ENCODE peak calls at places on chromosomes 2 and 18, in eight cellular contexts. One of them, this sample, is unnamed.

GRCh38 chr2:42951263-42951938 is 159.0 kb upstream of the HAAO start:
- DNase-seq in ACHN: no peak
- DNase-seq in activated naive CD8-positive, alpha-beta T cell treated with anti-CD3 and anti-CD28 coated beads for 36 hours: no peak
- DNase-seq in effector memory CD4-positive, alpha-beta T cell: no peak
- DNase-seq in RWPE1: no peak
- DNase-seq in activated T-helper 1 cell treated with anti-CD3 and anti-CD28 coated beads, Interleukin-12 subunit alpha, Interleukin-12 subunit beta, Interleukin-2, Interleukin-4 antibody, amounts not matched to agents 30 ng/mL and 10 ng/mL and 1 ng/mL, durations not matched to agents 14 hours and 24 hours and 36 hours: no peak
- DNase-seq in activated CD4-positive, alpha-beta T cell treated with anti-CD3 and anti-CD28 coated beads, Interleukin-2, amount 10 ng/mL, durations not matched to agents 7 days and 5 days: no peak
- DNase-seq in amniotic epithelial cell: no peak
- DNase-seq in this sample: no peak

GRCh38 chr2:106960633-106961205 is 74.8 kb upstream of the ST6GAL2 start:
- DNase-seq in ACHN: no peak
- DNase-seq in activated naive CD8-positive, alpha-beta T cell treated with anti-CD3 and anti-CD28 coated beads for 36 hours: no peak
- DNase-seq in effector memory CD4-positive, alpha-beta T cell: no peak
- DNase-seq in RWPE1: no peak
- DNase-seq in activated T-helper 1 cell treated with anti-CD3 and anti-CD28 coated beads, Interleukin-12 subunit alpha, Interleukin-12 subunit beta, Interleukin-2, Interleukin-4 antibody, amounts not matched to agents 30 ng/mL and 10 ng/mL and 1 ng/mL, durations not matched to agents 14 hours and 24 hours and 36 hours: no peak
- DNase-seq in activated CD4-positive, alpha-beta T cell treated with anti-CD3 and anti-CD28 coated beads, Interleukin-2, amount 10 ng/mL, durations not matched to agents 7 days and 5 days: no peak
- DNase-seq in amniotic epithelial cell: peak
- DNase-seq in this sample: no peak

GRCh38 chr2:72833084-72833714 is 7.4 kb upstream of the EXOC6B start:
- DNase-seq in ACHN: no peak
- DNase-seq in activated naive CD8-positive, alpha-beta T cell treated with anti-CD3 and anti-CD28 coated beads for 36 hours: no peak
- DNase-seq in effector memory CD4-positive, alpha-beta T cell: no peak
- DNase-seq in RWPE1: peak
- DNase-seq in activated T-helper 1 cell treated with anti-CD3 and anti-CD28 coated beads, Interleukin-12 subunit alpha, Interleukin-12 subunit beta, Interleukin-2, Interleukin-4 antibody, amounts not matched to agents 30 ng/mL and 10 ng/mL and 1 ng/mL, durations not matched to agents 14 hours and 24 hours and 36 hours: no peak
- DNase-seq in activated CD4-positive, alpha-beta T cell treated with anti-CD3 and anti-CD28 coated beads, Interleukin-2, amount 10 ng/mL, durations not matched to agents 7 days and 5 days: no peak
- DNase-seq in amniotic epithelial cell: no peak
- DNase-seq in this sample: no peak

GRCh38 chr2:69102234-69102633 is 89.3 kb downstream of the ANTXR1 start:
- DNase-seq in ACHN: no peak
- DNase-seq in activated naive CD8-positive, alpha-beta T cell treated with anti-CD3 and anti-CD28 coated beads for 36 hours: no peak
- DNase-seq in effector memory CD4-positive, alpha-beta T cell: no peak
- DNase-seq in RWPE1: no peak
- DNase-seq in activated T-helper 1 cell treated with anti-CD3 and anti-CD28 coated beads, Interleukin-12 subunit alpha, Interleukin-12 subunit beta, Interleukin-2, Interleukin-4 antibody, amounts not matched to agents 30 ng/mL and 10 ng/mL and 1 ng/mL, durations not matched to agents 14 hours and 24 hours and 36 hours: no peak
- DNase-seq in activated CD4-positive, alpha-beta T cell treated with anti-CD3 and anti-CD28 coated beads, Interleukin-2, amount 10 ng/mL, durations not matched to agents 7 days and 5 days: no peak
- DNase-seq in amniotic epithelial cell: no peak
- DNase-seq in this sample: no peak

GRCh38 chr2:209005371-209005770 is 418.5 kb upstream of the MAP2 start:
- DNase-seq in ACHN: no peak
- DNase-seq in activated naive CD8-positive, alpha-beta T cell treated with anti-CD3 and anti-CD28 coated beads for 36 hours: no peak
- DNase-seq in effector memory CD4-positive, alpha-beta T cell: no peak
- DNase-seq in RWPE1: no peak
- DNase-seq in activated T-helper 1 cell treated with anti-CD3 and anti-CD28 coated beads, Interleukin-12 subunit alpha, Interleukin-12 subunit beta, Interleukin-2, Interleukin-4 antibody, amounts not matched to agents 30 ng/mL and 10 ng/mL and 1 ng/mL, durations not matched to agents 14 hours and 24 hours and 36 hours: no peak
- DNase-seq in activated CD4-positive, alpha-beta T cell treated with anti-CD3 and anti-CD28 coated beads, Interleukin-2, amount 10 ng/mL, durations not matched to agents 7 days and 5 days: no peak
- DNase-seq in amniotic epithelial cell: no peak
- DNase-seq in this sample: no peak

GRCh38 chr2:239728751-239729150 is 296.4 kb downstream of the NDUFA10 start:
- DNase-seq in ACHN: no peak
- DNase-seq in activated naive CD8-positive, alpha-beta T cell treated with anti-CD3 and anti-CD28 coated beads for 36 hours: no peak
- DNase-seq in effector memory CD4-positive, alpha-beta T cell: no peak
- DNase-seq in RWPE1: no peak
- DNase-seq in activated T-helper 1 cell treated with anti-CD3 and anti-CD28 coated beads, Interleukin-12 subunit alpha, Interleukin-12 subunit beta, Interleukin-2, Interleukin-4 antibody, amounts not matched to agents 30 ng/mL and 10 ng/mL and 1 ng/mL, durations not matched to agents 14 hours and 24 hours and 36 hours: no peak
- DNase-seq in activated CD4-positive, alpha-beta T cell treated with anti-CD3 and anti-CD28 coated beads, Interleukin-2, amount 10 ng/mL, durations not matched to agents 7 days and 5 days: no peak
- DNase-seq in amniotic epithelial cell: no peak
- DNase-seq in this sample: no peak

GRCh38 chr2:96330407-96330806 is 5.2 kb upstream of the NCAPH start:
- DNase-seq in ACHN: no peak
- DNase-seq in activated naive CD8-positive, alpha-beta T cell treated with anti-CD3 and anti-CD28 coated beads for 36 hours: no peak
- DNase-seq in effector memory CD4-positive, alpha-beta T cell: no peak
- DNase-seq in RWPE1: peak
- DNase-seq in activated T-helper 1 cell treated with anti-CD3 and anti-CD28 coated beads, Interleukin-12 subunit alpha, Interleukin-12 subunit beta, Interleukin-2, Interleukin-4 antibody, amounts not matched to agents 30 ng/mL and 10 ng/mL and 1 ng/mL, durations not matched to agents 14 hours and 24 hours and 36 hours: no peak
- DNase-seq in activated CD4-positive, alpha-beta T cell treated with anti-CD3 and anti-CD28 coated beads, Interleukin-2, amount 10 ng/mL, durations not matched to agents 7 days and 5 days: no peak
- DNase-seq in amniotic epithelial cell: peak
- DNase-seq in this sample: no peak

GRCh38 chr2:187493877-187494568 is 46.0 kb upstream of the CALCRL start:
- DNase-seq in ACHN: no peak
- DNase-seq in activated naive CD8-positive, alpha-beta T cell treated with anti-CD3 and anti-CD28 coated beads for 36 hours: no peak
- DNase-seq in effector memory CD4-positive, alpha-beta T cell: no peak
- DNase-seq in RWPE1: no peak
- DNase-seq in activated T-helper 1 cell treated with anti-CD3 and anti-CD28 coated beads, Interleukin-12 subunit alpha, Interleukin-12 subunit beta, Interleukin-2, Interleukin-4 antibody, amounts not matched to agents 30 ng/mL and 10 ng/mL and 1 ng/mL, durations not matched to agents 14 hours and 24 hours and 36 hours: no peak
- DNase-seq in activated CD4-positive, alpha-beta T cell treated with anti-CD3 and anti-CD28 coated beads, Interleukin-2, amount 10 ng/mL, durations not matched to agents 7 days and 5 days: no peak
- DNase-seq in amniotic epithelial cell: no peak
- DNase-seq in this sample: no peak

GRCh38 chr2:78486565-78486964 is 538.9 kb upstream of the REG3G start:
- DNase-seq in ACHN: no peak
- DNase-seq in activated naive CD8-positive, alpha-beta T cell treated with anti-CD3 and anti-CD28 coated beads for 36 hours: no peak
- DNase-seq in effector memory CD4-positive, alpha-beta T cell: no peak
- DNase-seq in RWPE1: no peak
- DNase-seq in activated T-helper 1 cell treated with anti-CD3 and anti-CD28 coated beads, Interleukin-12 subunit alpha, Interleukin-12 subunit beta, Interleukin-2, Interleukin-4 antibody, amounts not matched to agents 30 ng/mL and 10 ng/mL and 1 ng/mL, durations not matched to agents 14 hours and 24 hours and 36 hours: no peak
- DNase-seq in activated CD4-positive, alpha-beta T cell treated with anti-CD3 and anti-CD28 coated beads, Interleukin-2, amount 10 ng/mL, durations not matched to agents 7 days and 5 days: no peak
- DNase-seq in amniotic epithelial cell: no peak
- DNase-seq in this sample: no peak

GRCh38 chr18:45059695-45060094 is 379.0 kb downstream of the SETBP1 start:
- DNase-seq in ACHN: peak
- DNase-seq in activated naive CD8-positive, alpha-beta T cell treated with anti-CD3 and anti-CD28 coated beads for 36 hours: no peak
- DNase-seq in effector memory CD4-positive, alpha-beta T cell: no peak
- DNase-seq in RWPE1: peak
- DNase-seq in activated T-helper 1 cell treated with anti-CD3 and anti-CD28 coated beads, Interleukin-12 subunit alpha, Interleukin-12 subunit beta, Interleukin-2, Interleukin-4 antibody, amounts not matched to agents 30 ng/mL and 10 ng/mL and 1 ng/mL, durations not matched to agents 14 hours and 24 hours and 36 hours: no peak
- DNase-seq in activated CD4-positive, alpha-beta T cell treated with anti-CD3 and anti-CD28 coated beads, Interleukin-2, amount 10 ng/mL, durations not matched to agents 7 days and 5 days: no peak
- DNase-seq in amniotic epithelial cell: peak
- DNase-seq in this sample: no peak

GRCh38 chr2:6421888-6422287 is 443.8 kb downstream of the CMPK2 start:
- DNase-seq in ACHN: no peak
- DNase-seq in activated naive CD8-positive, alpha-beta T cell treated with anti-CD3 and anti-CD28 coated beads for 36 hours: no peak
- DNase-seq in effector memory CD4-positive, alpha-beta T cell: no peak
- DNase-seq in RWPE1: no peak
- DNase-seq in activated T-helper 1 cell treated with anti-CD3 and anti-CD28 coated beads, Interleukin-12 subunit alpha, Interleukin-12 subunit beta, Interleukin-2, Interleukin-4 antibody, amounts not matched to agents 30 ng/mL and 10 ng/mL and 1 ng/mL, durations not matched to agents 14 hours and 24 hours and 36 hours: no peak
- DNase-seq in activated CD4-positive, alpha-beta T cell treated with anti-CD3 and anti-CD28 coated beads, Interleukin-2, amount 10 ng/mL, durations not matched to agents 7 days and 5 days: no peak
- DNase-seq in amniotic epithelial cell: no peak
- DNase-seq in this sample: no peak

GRCh38 chr2:64860321-64860751 is 128.9 kb upstream of the SLC1A4 start:
- DNase-seq in ACHN: no peak
- DNase-seq in activated naive CD8-positive, alpha-beta T cell treated with anti-CD3 and anti-CD28 coated beads for 36 hours: no peak
- DNase-seq in effector memory CD4-positive, alpha-beta T cell: no peak
- DNase-seq in RWPE1: no peak
- DNase-seq in activated T-helper 1 cell treated with anti-CD3 and anti-CD28 coated beads, Interleukin-12 subunit alpha, Interleukin-12 subunit beta, Interleukin-2, Interleukin-4 antibody, amounts not matched to agents 30 ng/mL and 10 ng/mL and 1 ng/mL, durations not matched to agents 14 hours and 24 hours and 36 hours: no peak
- DNase-seq in activated CD4-positive, alpha-beta T cell treated with anti-CD3 and anti-CD28 coated beads, Interleukin-2, amount 10 ng/mL, durations not matched to agents 7 days and 5 days: no peak
- DNase-seq in amniotic epithelial cell: no peak
- DNase-seq in this sample: no peak

GRCh38 chr18:74652392-74652988 is 54.8 kb downstream of the ZNF407 start:
- DNase-seq in ACHN: peak
- DNase-seq in activated naive CD8-positive, alpha-beta T cell treated with anti-CD3 and anti-CD28 coated beads for 36 hours: no peak
- DNase-seq in effector memory CD4-positive, alpha-beta T cell: no peak
- DNase-seq in RWPE1: peak
- DNase-seq in activated T-helper 1 cell treated with anti-CD3 and anti-CD28 coated beads, Interleukin-12 subunit alpha, Interleukin-12 subunit beta, Interleukin-2, Interleukin-4 antibody, amounts not matched to agents 30 ng/mL and 10 ng/mL and 1 ng/mL, durations not matched to agents 14 hours and 24 hours and 36 hours: no peak
- DNase-seq in activated CD4-positive, alpha-beta T cell treated with anti-CD3 and anti-CD28 coated beads, Interleukin-2, amount 10 ng/mL, durations not matched to agents 7 days and 5 days: peak
- DNase-seq in amniotic epithelial cell: peak
- DNase-seq in this sample: no peak

GRCh38 chr2:203340791-203341487 is 12.7 kb downstream of the ABI2 start:
- DNase-seq in ACHN: peak
- DNase-seq in activated naive CD8-positive, alpha-beta T cell treated with anti-CD3 and anti-CD28 coated beads for 36 hours: no peak
- DNase-seq in effector memory CD4-positive, alpha-beta T cell: no peak
- DNase-seq in RWPE1: peak
- DNase-seq in activated T-helper 1 cell treated with anti-CD3 and anti-CD28 coated beads, Interleukin-12 subunit alpha, Interleukin-12 subunit beta, Interleukin-2, Interleukin-4 antibody, amounts not matched to agents 30 ng/mL and 10 ng/mL and 1 ng/mL, durations not matched to agents 14 hours and 24 hours and 36 hours: no peak
- DNase-seq in activated CD4-positive, alpha-beta T cell treated with anti-CD3 and anti-CD28 coated beads, Interleukin-2, amount 10 ng/mL, durations not matched to agents 7 days and 5 days: no peak
- DNase-seq in amniotic epithelial cell: peak
- DNase-seq in this sample: peak

GRCh38 chr2:216670266-216671080 is 24.9 kb downstream of the IGFBP5 start:
- DNase-seq in ACHN: no peak
- DNase-seq in activated naive CD8-positive, alpha-beta T cell treated with anti-CD3 and anti-CD28 coated beads for 36 hours: no peak
- DNase-seq in effector memory CD4-positive, alpha-beta T cell: no peak
- DNase-seq in RWPE1: no peak
- DNase-seq in activated T-helper 1 cell treated with anti-CD3 and anti-CD28 coated beads, Interleukin-12 subunit alpha, Interleukin-12 subunit beta, Interleukin-2, Interleukin-4 antibody, amounts not matched to agents 30 ng/mL and 10 ng/mL and 1 ng/mL, durations not matched to agents 14 hours and 24 hours and 36 hours: no peak
- DNase-seq in activated CD4-positive, alpha-beta T cell treated with anti-CD3 and anti-CD28 coated beads, Interleukin-2, amount 10 ng/mL, durations not matched to agents 7 days and 5 days: no peak
- DNase-seq in amniotic epithelial cell: no peak
- DNase-seq in this sample: no peak

GRCh38 chr2:29238497-29238896 is 123.3 kb downstream of the CLIP4 start:
- DNase-seq in ACHN: peak
- DNase-seq in activated naive CD8-positive, alpha-beta T cell treated with anti-CD3 and anti-CD28 coated beads for 36 hours: no peak
- DNase-seq in effector memory CD4-positive, alpha-beta T cell: no peak
- DNase-seq in RWPE1: peak
- DNase-seq in activated T-helper 1 cell treated with anti-CD3 and anti-CD28 coated beads, Interleukin-12 subunit alpha, Interleukin-12 subunit beta, Interleukin-2, Interleukin-4 antibody, amounts not matched to agents 30 ng/mL and 10 ng/mL and 1 ng/mL, durations not matched to agents 14 hours and 24 hours and 36 hours: no peak
- DNase-seq in activated CD4-positive, alpha-beta T cell treated with anti-CD3 and anti-CD28 coated beads, Interleukin-2, amount 10 ng/mL, durations not matched to agents 7 days and 5 days: peak
- DNase-seq in amniotic epithelial cell: peak
- DNase-seq in this sample: peak

GRCh38 chr2:69977208-69977607 is 15.8 kb upstream of the ASPRV1 start:
- DNase-seq in ACHN: no peak
- DNase-seq in activated naive CD8-positive, alpha-beta T cell treated with anti-CD3 and anti-CD28 coated beads for 36 hours: no peak
- DNase-seq in effector memory CD4-positive, alpha-beta T cell: no peak
- DNase-seq in RWPE1: no peak
- DNase-seq in activated T-helper 1 cell treated with anti-CD3 and anti-CD28 coated beads, Interleukin-12 subunit alpha, Interleukin-12 subunit beta, Interleukin-2, Interleukin-4 antibody, amounts not matched to agents 30 ng/mL and 10 ng/mL and 1 ng/mL, durations not matched to agents 14 hours and 24 hours and 36 hours: no peak
- DNase-seq in activated CD4-positive, alpha-beta T cell treated with anti-CD3 and anti-CD28 coated beads, Interleukin-2, amount 10 ng/mL, durations not matched to agents 7 days and 5 days: no peak
- DNase-seq in amniotic epithelial cell: no peak
- DNase-seq in this sample: no peak